ENCODE peak calls at places on chromosome 2, in four cellular contexts. L is CD8-positive, alpha-beta T cell; I is IMR-90; Z is Peyer's patch. J is an unnamed sample.

GRCh38 chr2:85501244-85501643 is 37.7 kb upstream of the MAT2A start:
- DNase-seq in L (no peak), I (no peak), Z (no peak), J (no peak)

GRCh38 chr2:235195921-235196320 is 244.1 kb downstream of the SH3BP4 start:
- DNase-seq in L (no peak), I (no peak), Z (no peak), J (no peak)

GRCh38 chr2:119225084-119225864 is 1.6 kb downstream of the STEAP3 start:
- DNase-seq in L (no peak), I (peak; percentile 32), Z (peak; percentile 60), J (no peak)

GRCh38 chr2:1628893-1629292 is 115.4 kb downstream of the PXDN start:
- DNase-seq in L (no peak), I (peak; percentile 74), Z (no peak), J (no peak)

GRCh38 chr2:75570024-75570947 is 9.5 kb upstream of the EVA1A start:
- DNase-seq in L (no peak), I (no peak), Z (no peak), J (no peak)

GRCh38 chr2:62270728-62271127 is 74.8 kb downstream of the B3GNT2 start:
- DNase-seq in L (no peak), I (peak; percentile 11), Z (no peak), J (no peak)

GRCh38 chr2:237354930-237355329 is 59.0 kb downstream of the COL6A3 start:
- DNase-seq in L (no peak), I (peak; percentile 72), Z (no peak), J (peak; percentile 34)

GRCh38 chr2:18690342-18690741 is 101.0 kb upstream of the NT5C1B start:
- DNase-seq in L (no peak), I (no peak), Z (no peak), J (no peak)

DNA sequence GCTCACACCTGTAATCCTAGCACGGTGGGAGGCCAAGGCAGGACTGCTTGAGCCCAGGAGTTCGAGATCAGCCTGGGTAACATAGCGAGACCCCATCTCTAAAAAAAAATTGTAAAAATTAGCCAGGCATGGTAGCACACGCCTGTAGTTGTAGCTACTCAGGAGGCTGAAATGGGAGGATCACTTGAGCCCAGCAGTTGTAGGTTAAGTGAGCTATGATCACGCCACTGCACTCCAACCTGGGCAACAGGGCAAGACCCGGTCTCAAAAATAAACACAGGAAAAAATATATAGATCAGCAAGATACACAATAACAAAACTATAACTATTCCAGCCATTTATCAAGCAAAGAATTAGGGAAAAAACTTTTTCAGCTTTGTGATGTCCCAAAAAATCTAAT is 3.0 kb downstream of the SF3B1 start:
- DNase-seq in L (no peak), I (no peak), Z (no peak), J (no peak)
- H3K4me3 ChIP-seq in L (peak overlapping the region; percentile 20), I (no peak overlapping the region), Z (no peak overlapping the region), J (no peak overlapping the region)

GRCh38 chr2:198134287-198134955 is 330.0 kb downstream of the PLCL1 start:
- DNase-seq in L (no peak), I (no peak), Z (no peak), J (no peak)

GRCh38 chr2:198135481-198135934 is 331.1 kb downstream of the PLCL1 start:
- DNase-seq in L (no peak), I (no peak), Z (no peak), J (no peak)

GRCh38 chr2:198141726-198142125 is 337.3 kb downstream of the PLCL1 start:
- DNase-seq in L (no peak), I (no peak), Z (no peak), J (no peak)

GRCh38 chr2:198136142-198136541 is 331.7 kb downstream of the PLCL1 start:
- DNase-seq in L (no peak), I (no peak), Z (no peak), J (no peak)

GRCh38 chr2:198137733-198138132 is 333.3 kb downstream of the PLCL1 start:
- DNase-seq in L (no peak), I (no peak), Z (no peak), J (no peak)
- TF ChIP-seq CTCF in L (no peak), I (no peak), Z (no peak), J (no peak)

DNA sequence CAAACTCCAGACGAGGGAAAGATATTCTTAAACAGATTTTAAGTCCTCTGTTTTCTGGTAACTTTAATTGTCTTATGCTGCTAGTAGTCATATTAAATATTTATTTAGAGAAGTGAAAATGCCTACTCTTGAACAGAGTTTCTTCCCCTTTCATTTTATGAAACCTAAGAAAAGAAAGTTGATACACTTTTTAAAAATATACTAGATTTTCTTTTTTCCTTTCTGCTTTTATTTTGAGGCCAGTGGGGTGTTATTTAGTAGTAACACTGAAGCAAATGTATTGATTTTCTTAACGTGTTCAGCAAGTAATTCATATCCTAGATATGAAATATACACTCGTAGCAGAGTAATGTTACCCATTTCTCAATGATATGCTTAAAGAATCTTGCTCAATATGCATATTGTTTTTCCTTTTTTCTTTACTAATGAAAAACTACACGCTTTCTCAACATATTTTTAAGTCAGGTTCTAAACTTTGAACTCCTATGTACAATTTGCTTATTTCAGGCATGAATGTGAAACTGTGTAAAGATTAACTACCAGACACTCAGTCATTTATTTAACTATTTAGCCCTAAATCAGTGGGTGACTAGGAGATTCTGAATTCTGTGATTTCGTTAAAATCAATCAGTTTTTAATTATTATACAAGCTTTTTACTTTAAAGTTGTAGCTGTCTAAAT is 737 bp downstream of the KYNU start:
- DNase-seq in L (no peak), I (no peak), Z (no peak), J (no peak)
- H3K4me3 ChIP-seq in L (no peak overlapping the region), I (no peak overlapping the region), Z (peak overlapping the region; percentile 17), J (no peak overlapping the region)

GRCh38 chr2:43074592-43075053 is 151.8 kb downstream of the ZFP36L2 start:
- DNase-seq in L (no peak), I (no peak), Z (peak; percentile 36), J (no peak)
- TF ChIP-seq CTCF in L (no peak), I (no peak), Z (no peak), J (no peak)

DNA sequence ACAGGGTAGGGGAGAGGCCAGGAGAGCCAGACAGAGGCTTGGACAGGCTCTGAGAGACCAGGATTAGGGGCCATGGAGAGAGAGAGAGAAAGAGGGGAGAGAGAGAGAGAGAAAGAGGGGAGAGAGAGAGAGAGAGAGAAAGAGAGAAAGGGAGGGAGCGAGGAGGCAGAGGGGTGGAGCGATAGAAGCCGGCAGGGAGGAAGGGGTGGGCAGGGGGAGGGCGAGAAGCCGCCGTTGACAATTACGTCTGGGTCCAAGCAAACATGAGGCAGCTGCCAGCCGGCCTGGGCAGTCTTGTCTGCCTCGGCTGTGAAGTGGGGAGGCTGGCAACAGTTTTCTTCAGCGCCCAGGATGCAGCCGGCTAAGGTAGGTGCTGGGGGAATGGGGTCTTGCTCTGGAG is at the start of gene KCNIP3:
- DNase-seq in L (no peak), I (no peak), Z (no peak), J (no peak)
- H3K4me3 ChIP-seq in L (no peak within 1 kb of the TSS), I (no peak within 1 kb of the TSS), Z (no peak within 1 kb of the TSS), J (no peak within 1 kb of the TSS)

GRCh38 chr2:190202604-190203003 is 117.0 kb downstream of the HIBCH start:
- DNase-seq in L (no peak), I (no peak), Z (no peak), J (no peak)
- TF ChIP-seq CTCF in L (no peak), I (no peak), Z (no peak), J (no peak)

GRCh38 chr2:219065484-219065883 is 4.8 kb upstream of the IHH start:
- DNase-seq in L (no peak), I (no peak), Z (no peak), J (no peak)

GRCh38 chr2:219076253-219076652 is 15.5 kb upstream of the IHH start:
- DNase-seq in L (no peak), I (no peak), Z (no peak), J (no peak)

GRCh38 chr2:219072741-219073140 is 12.0 kb upstream of the IHH start:
- DNase-seq in L (no peak), I (no peak), Z (no peak), J (no peak)

GRCh38 chr2:219073413-219074129 is 12.8 kb upstream of the IHH start:
- DNase-seq in L (no peak), I (peak; percentile 72), Z (no peak), J (peak; percentile 16)

DNA sequence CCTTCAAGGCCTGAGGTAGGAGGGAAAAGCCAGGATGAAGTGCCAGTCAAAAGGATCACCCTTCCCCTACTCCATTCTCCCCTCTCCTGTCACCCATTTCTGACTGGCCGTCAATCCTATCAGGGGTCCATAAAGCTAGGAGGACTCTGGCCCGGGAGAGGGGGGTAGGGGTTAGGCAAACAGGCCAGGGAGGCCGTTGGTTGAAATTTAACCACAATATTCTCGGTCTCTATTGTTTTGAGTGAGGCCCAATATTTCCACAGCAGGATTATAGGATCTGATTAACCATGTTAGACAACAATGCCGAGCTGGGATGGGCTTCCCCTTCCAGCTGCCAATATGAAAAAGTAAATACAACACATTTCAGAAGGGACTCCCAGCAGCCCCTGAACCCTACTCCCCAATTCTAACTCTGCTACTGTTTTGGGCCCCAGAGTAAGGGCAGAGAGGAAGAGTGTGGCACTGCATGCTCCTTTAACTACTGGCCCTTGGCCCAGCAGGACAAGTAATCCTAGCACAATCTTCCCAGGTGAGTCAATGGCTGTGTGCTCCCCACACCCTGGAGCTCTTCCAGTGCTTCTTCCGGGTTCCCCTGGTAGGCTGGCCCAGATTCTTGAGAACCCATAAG is 10.6 kb upstream of the IHH start:
- DNase-seq in L (no peak), I (peak; percentile 43), Z (peak; percentile 65), J (no peak)
- H3K4me3 ChIP-seq in L (no peak overlapping the region), I (no peak overlapping the region), Z (no peak overlapping the region), J (no peak overlapping the region)

GRCh38 chr2:128543646-128544045 is 225.0 kb upstream of the HS6ST1 start:
- DNase-seq in L (no peak), I (no peak), Z (no peak), J (no peak)
- TF ChIP-seq CTCF in L (no peak), I (no peak), Z (no peak), J (no peak)

GRCh38 chr2:120438301-120439066 is 92.5 kb downstream of the INHBB start:
- DNase-seq in L (no peak), I (no peak), Z (no peak), J (no peak)

GRCh38 chr2:120440521-120441350 is 94.8 kb downstream of the INHBB start:
- DNase-seq in L (no peak), I (no peak), Z (no peak), J (no peak)

GRCh38 chr2:120439067-120439368 is 93.1 kb downstream of the INHBB start:
- DNase-seq in L (no peak), I (no peak), Z (no peak), J (no peak)

GRCh38 chr2:120441351-120441700 is 95.4 kb downstream of the INHBB start:
- DNase-seq in L (no peak), I (no peak), Z (no peak), J (no peak)

DNA sequence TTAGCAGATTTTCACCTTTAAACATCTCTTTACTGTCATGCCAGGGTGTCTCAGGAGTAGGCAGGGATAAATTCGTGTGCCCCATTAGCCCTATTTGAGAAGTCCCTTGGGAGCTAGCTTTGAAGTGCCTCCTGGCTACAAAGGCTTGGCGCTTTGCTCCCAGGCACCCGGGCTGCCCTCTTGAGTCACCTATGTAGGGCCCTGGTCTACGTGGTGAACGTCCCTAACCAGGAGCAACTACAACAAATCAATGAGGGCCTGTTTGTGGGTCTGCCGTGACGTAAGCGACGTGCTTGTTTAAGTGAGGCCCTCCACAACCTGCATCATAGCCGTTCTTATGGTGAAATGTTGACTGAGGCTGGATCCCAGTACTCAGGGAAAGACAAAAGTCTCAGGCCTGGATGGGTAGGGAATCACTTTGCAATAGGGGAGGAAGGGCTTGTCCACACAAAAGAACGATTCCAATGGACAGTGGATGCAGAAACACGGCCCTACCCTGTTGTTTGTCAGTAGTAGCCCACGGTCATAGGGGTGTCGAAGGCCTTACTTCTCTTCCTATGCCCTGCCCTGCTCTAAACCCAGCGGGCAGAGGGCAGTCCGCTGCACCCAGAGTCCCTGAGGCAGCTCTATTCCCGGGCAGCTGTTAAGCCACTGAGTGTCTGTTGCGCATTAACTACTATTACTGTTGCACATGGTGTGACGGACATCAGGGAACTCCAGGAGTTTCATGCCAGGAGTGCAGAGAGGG is 93.9 kb downstream of the INHBB start:
- DNase-seq in L (no peak), I (no peak), Z (no peak), J (no peak)
- H3K4me3 ChIP-seq in L (no peak overlapping the region), I (no peak overlapping the region), Z (no peak overlapping the region), J (no peak overlapping the region)

GRCh38 chr2:164574931-164575330 is 46.4 kb downstream of the GRB14 start:
- DNase-seq in L (no peak), I (no peak), Z (no peak), J (no peak)
- TF ChIP-seq CTCF in L (no peak), I (no peak), Z (no peak), J (no peak)

J was measured in AG04449.